ENCODE peak calls at places on chromosomes 2 and 18, in four cellular contexts. N is activated T-helper 1 cell treated with Interleukin-2 at 50 U/mL for 16 hours; L is HFFc6; B is stimulated activated CD4-positive, alpha-beta T cell treated with anti-CD3 and anti-CD28 coated beads, Interleukin-12 subunit alpha, Interleukin-12 subunit beta, amount 100 ng/mL, for 4 hours. X is an unnamed sample.
A peak's percentile ranks its signal among the peaks of the same experiment; 100 is the strongest.

GRCh38 chr18:35054401-35054800 is 13.2 kb downstream of the MAPRE2 start:
- DNase-seq in B (no peak), N (no peak), L (no peak), X (no peak)

GRCh38 chr2:226839960-226840359 is 4.1 kb downstream of the RHBDD1 start:
- DNase-seq in L (no peak), B (no peak), N (no peak), X (no peak)

GRCh38 chr2:110126086-110126773 is 10.6 kb upstream of the MALL start:
- DNase-seq in L (no peak), B (no peak), N (no peak), X (no peak)

GRCh38 chr18:9021458-9021857 is 81.0 kb upstream of the NDUFV2 start:
- DNase-seq in B (no peak), N (no peak), L (no peak), X (no peak)

GRCh38 chr2:73697606-73698005 is 39.5 kb downstream of the TPRKB start:
- DNase-seq in B (no peak), L (no peak), N (no peak), X (no peak)

GRCh38 chr2:29117636-29118303 is 2.6 kb downstream of the CLIP4 start:
- DNase-seq in B (no peak), N (no peak), L (peak; percentile 33), X (peak; percentile 28)

GRCh38 chr18:76371301-76371700 is 123.7 kb downstream of the ZNF516 start:
- DNase-seq in N (no peak), B (no peak), L (no peak), X (no peak)

GRCh38 chr2:238019962-238020361 is 40.8 kb upstream of the SCLY start:
- DNase-seq in L (no peak), N (no peak), B (no peak), X (no peak)

GRCh38 chr2:178233428-178233827 is 39.1 kb downstream of the OSBPL6 start:
- DNase-seq in N (no peak), B (no peak), L (peak; percentile 17), X (no peak)

GRCh38 chr2:86230961-86231360 is 31.7 kb downstream of the MRPL35 start:
- DNase-seq in L (no peak), B (no peak), N (no peak), X (no peak)

GRCh38 chr2:231452799-231453508 is 11.3 kb downstream of the NCL start:
- DNase-seq in N (no peak), B (no peak), L (no peak), X (no peak)

GRCh38 chr2:234951386-234952269 is at the start of gene SH3BP4:
- DNase-seq in B (peak; percentile 52), N (no peak), L (peak; percentile 50), X (peak; percentile 93)

GRCh38 chr18:10726198-10727068 is 200.6 kb downstream of the NAPG start:
- DNase-seq in L (no peak), B (no peak), N (no peak), X (no peak)

GRCh38 chr18:9594782-9595181 is 19.6 kb downstream of the PPP4R1 start:
- DNase-seq in L (peak; percentile 9), B (no peak), N (no peak), X (no peak)

GRCh38 chr2:1501991-1502390 is 88.7 kb downstream of the TPO start:
- DNase-seq in B (no peak), N (no peak), L (no peak), X (no peak)

GRCh38 chr2:46151582-46151981 is 145.6 kb upstream of the EPAS1 start:
- DNase-seq in N (no peak), B (no peak), L (no peak), X (no peak)

GRCh38 chr2:47437287-47437686 is 34.3 kb downstream of the MSH2 start:
- DNase-seq in L (peak; percentile 18), B (no peak), N (no peak), X (peak; percentile 65)

GRCh38 chr2:102321954-102322719 is 10.8 kb downstream of the IL1RL1 start:
- DNase-seq in B (no peak), N (no peak), L (no peak), X (no peak)

GRCh38 chr2:209425082-209426071 is 1.5 kb downstream of the MAP2 start:
- DNase-seq in N (no peak), L (peak; percentile 43), B (no peak), X (peak; percentile 38)

GRCh38 chr2:178277741-178278197 is 83.5 kb downstream of the OSBPL6 start:
- DNase-seq in N (no peak), B (no peak), L (no peak), X (no peak)

GRCh38 chr2:168703926-168704325 is 98.5 kb upstream of the NOSTRIN start:
- DNase-seq in L (no peak), N (no peak), B (no peak), X (no peak)

GRCh38 chr2:235007664-235008457 is 56.0 kb downstream of the SH3BP4 start:
- DNase-seq in L (no peak), N (no peak), B (no peak), X (no peak)

GRCh38 chr2:108919571-108920373 is 69.2 kb downstream of the EDAR start:
- DNase-seq in L (no peak), B (no peak), N (no peak), X (no peak)

GRCh38 chr2:111656893-111657292 is 227.1 kb downstream of the ANAPC1 start:
- DNase-seq in L (no peak), N (no peak), B (no peak), X (no peak)

GRCh38 chr2:47089083-47089464 is 66.0 kb downstream of the STPG4 start:
- DNase-seq in B (no peak), L (peak; percentile 48), N (no peak), X (no peak)

GRCh38 chr2:114442545-114442944 is at the start of gene DPP10:
- DNase-seq in B (no peak), N (no peak), L (no peak), X (no peak)

GRCh38 chr2:22360735-22361374 is 1024.1 kb upstream of the KLHL29 start:
- DNase-seq in L (no peak), B (no peak), N (no peak), X (no peak)

GRCh38 chr2:79855264-79856006 is 342.6 kb downstream of the CTNNA2 start:
- DNase-seq in N (no peak), L (peak; percentile 2), B (no peak), X (no peak)

GRCh38 chr2:240585101-240585500 is 1.4 kb upstream of the CAPN10 start:
- DNase-seq in N (no peak), L (no peak), B (no peak), X (no peak)

GRCh38 chr2:239943991-239944441 is 81.1 kb downstream of the NDUFA10 start:
- DNase-seq in L (no peak), N (no peak), B (no peak), X (no peak)

GRCh38 chr2:73006969-73007710 is 64.4 kb downstream of the SFXN5 start:
- DNase-seq in N (no peak), B (no peak), L (no peak), X (no peak)

X was measured in AG08395.